ENCODE peak calls at places on chromosomes 4 and X, in five cellular contexts. J, O, A, Q and H are unnamed samples. For H3K9me3, the result is how much of the 10 kb centered on the place peaks cover.

GRCh38 chrX:29661290-29661689 is 554.1 kb upstream of the MAGEB2 start:
- DNase-seq in J (no peak), O (no peak), A (no peak), Q (no peak), H (no peak)

GRCh38 chrX:47662144-47662657 is 3.2 kb upstream of the UXT start:
- DNase-seq in J (no peak), O (no peak), A (no peak), Q (no peak), H (no peak)

GRCh38 chr4:99642725-99643489 is 14.7 kb downstream of the C4orf54 start:
- DNase-seq in J (peak), O (peak), A (no peak), Q (no peak), H (peak)

GRCh38 chr4:184267673-184268573 is 50.2 kb upstream of the ENPP6 start:
- DNase-seq in J (no peak), O (no peak), A (peak), Q (no peak), H (peak)

GRCh38 chr4:2500547-2500946 is 31.6 kb downstream of the RNF4 start:
- DNase-seq in J (no peak), O (no peak), A (no peak), Q (no peak), H (no peak)

GRCh38 chr4:75939890-75940691 is 722 bp downstream of the NAAA start:
- DNase-seq in J (peak), O (peak), A (peak), Q (peak), H (peak)

GRCh38 chrX:1491851-1492349 is 39.2 kb upstream of the ASMTL start:
- DNase-seq in J (no peak), O (peak), A (peak), Q (no peak), H (peak)

GRCh38 chr4:163493643-163494359 is 689 bp upstream of the TMA16 start:
- DNase-seq in J (no peak), O (no peak), A (no peak), Q (no peak), H (peak)

GRCh38 chr4:159071178-159071968 is 31.5 kb upstream of the RAPGEF2 start:
- DNase-seq in J (no peak), O (no peak), A (peak), Q (no peak), H (no peak)

GRCh38 chrX:24561121-24561520 is 86.0 kb downstream of the PCYT1B start:
- DNase-seq in J (no peak), O (no peak), A (no peak), Q (no peak), H (no peak)

GRCh38 chrX:63768760-63769159 is 16.3 kb downstream of the ARHGEF9 start:
- DNase-seq in J (no peak), O (no peak), A (no peak), Q (no peak), H (no peak)

GRCh38 chr4:3369781-3370660 is 71.7 kb upstream of the HGFAC start:
- DNase-seq in J (no peak), O (peak), A (no peak), Q (no peak), H (peak)

GRCh38 chr4:139975830-139976272 is 178.1 kb downstream of the MAML3 start:
- DNase-seq in J (no peak), O (no peak), A (no peak), Q (no peak), H (no peak)

GRCh38 chr4:177573487-177573886 is 131.2 kb upstream of the AGA start:
- DNase-seq in J (no peak), O (no peak), A (no peak), Q (no peak), H (no peak)

GRCh38 chr4:143558286-143558685 is 44.8 kb downstream of the SMARCA5 start:
- DNase-seq in J (no peak), O (no peak), A (no peak), Q (no peak), H (no peak)

GRCh38 chr4:147683172-147683571 is 791 bp downstream of the PRMT9 start:
- DNase-seq in J (no peak), O (peak), A (peak), Q (no peak), H (no peak)

GRCh38 chr4:122152699-122153328 is 683 bp downstream of the BLTP1 start:
- DNase-seq in J (no peak), O (peak), A (peak), Q (peak), H (peak)

GRCh38 chrX:120000490-120001246 is 57.1 kb upstream of the NKAP start:
- DNase-seq in J (no peak), O (no peak), A (no peak), Q (no peak), H (no peak)

GRCh38 chr4:67575232-67575888 is 16.8 kb downstream of the STAP1 start:
- DNase-seq in J (no peak), O (no peak), A (no peak), Q (no peak), H (no peak)

GRCh38 chrX:47802589-47802988 is 34.1 kb upstream of the ZNF81 start:
- DNase-seq in J (no peak), O (no peak), A (peak), Q (no peak), H (no peak)

GRCh38 chr4:30770049-30770549 is 49.9 kb downstream of the PCDH7 start:
- DNase-seq in J (no peak), O (no peak), A (no peak), Q (no peak), H (no peak)

GRCh38 chr4:89929425-89930272 is 35.0 kb downstream of the MMRN1 start:
- DNase-seq in J (no peak), O (no peak), A (no peak), Q (no peak), H (no peak)

GRCh38 chr4:117096886-117097285 is 11.5 kb upstream of the TRAM1L1 start:
- DNase-seq in J (no peak), O (no peak), A (no peak), Q (no peak), H (no peak)

GRCh38 chrX:151985955-151986354 is 11.5 kb upstream of the GABRE start:
- DNase-seq in J (no peak), O (no peak), A (peak), Q (peak), H (no peak)

GRCh38 chr4:163107754-163108153 is 58.9 kb downstream of the NAF1 start:
- DNase-seq in J (no peak), O (no peak), A (no peak), Q (no peak), H (no peak)

GRCh38 chr4:141046255-141046654 is 87.0 kb downstream of the RNF150 start:
- DNase-seq in J (no peak), O (peak), A (peak), Q (no peak), H (no peak)

GRCh38 chrX:65551086-65551485 is 16.5 kb upstream of the LAS1L start:
- DNase-seq in J (no peak), O (no peak), A (no peak), Q (no peak), H (no peak)

GRCh38 chr4:77040265-77040664 is 35.5 kb downstream of the CCNI start:
- DNase-seq in J (no peak), O (no peak), A (no peak), Q (no peak), H (no peak)

GRCh38 chrX:136582624-136583023 is 50.6 kb downstream of the VGLL1 start:
- DNase-seq in J (no peak), O (no peak), A (no peak), Q (no peak), H (no peak)

GRCh38 chr4:145619639-145619996 is 433 bp downstream of the MMAA start:
- DNase-seq in J (peak), O (peak), A (peak), Q (peak), H (peak)

GRCh38 chr4:148986951-148987350 is 544.7 kb upstream of the NR3C2 start:
- DNase-seq in J (no peak), O (no peak), A (no peak), Q (no peak), H (no peak)

GRCh38 chrX:373641-374471 is 12.9 kb downstream of the PPP2R3B start:
- DNase-seq in J (no peak), O (no peak), A (peak), Q (no peak), H (no peak)

GRCh38 chr4:8906991-8907595 is 35.5 kb upstream of the HMX1 start:
- DNase-seq in J (peak), O (peak), A (no peak), Q (peak), H (no peak)

DNA sequence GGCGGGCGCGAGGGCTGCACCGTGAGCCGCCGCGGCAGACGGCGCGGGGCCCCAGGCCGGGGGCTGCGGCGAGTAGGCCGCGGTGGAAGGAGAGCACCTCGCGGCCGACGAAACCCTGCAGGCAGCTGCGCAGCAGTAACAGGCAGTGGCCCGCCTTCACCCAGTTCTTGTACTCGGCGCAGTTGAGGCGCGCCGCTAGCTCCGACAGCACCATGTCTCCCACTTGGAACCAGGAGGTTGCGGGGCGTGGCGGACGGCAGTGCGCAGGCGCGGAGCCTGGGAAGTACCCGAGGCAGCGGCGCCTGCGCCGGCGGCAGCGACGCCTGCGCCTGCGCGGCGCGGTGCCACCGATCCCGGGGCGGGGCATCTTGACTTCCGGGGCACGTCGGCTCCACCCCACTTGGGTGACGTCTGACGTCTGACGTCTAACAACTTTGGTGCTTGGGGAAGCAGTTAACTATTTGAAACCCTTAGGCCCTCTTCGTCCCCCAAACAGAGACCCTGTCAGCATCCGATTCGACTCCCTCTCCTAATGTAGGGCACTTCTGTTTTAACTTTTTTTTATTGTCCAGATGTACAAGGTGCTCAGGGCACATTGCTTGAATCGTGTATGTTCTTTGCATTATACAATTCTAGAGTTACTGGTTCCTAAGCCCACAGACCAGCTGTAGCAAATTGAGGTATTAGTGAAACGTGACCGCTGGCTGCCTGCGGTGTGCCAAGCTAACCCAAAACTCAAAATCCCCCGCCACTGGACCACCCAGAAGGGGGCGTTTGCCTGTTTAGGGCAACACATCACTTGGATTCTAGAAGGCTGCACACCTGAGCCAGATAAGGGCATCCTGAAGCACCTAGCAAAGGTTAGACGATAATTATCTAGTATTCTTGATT is at the start of gene CXorf38:
- DNase-seq in J (peak), O (peak), A (peak), Q (peak), H (peak)
- TF ChIP-seq POLR2A in J (peak), O (peak), A (peak), Q (peak), H (peak)

GRCh38 chr4:35982318-35982717 is 262.0 kb downstream of the ARAP2 start:
- DNase-seq in J (no peak), O (no peak), A (no peak), Q (no peak), H (no peak)
- H3K4me3 ChIP-seq in J (no peak), O (no peak), A (no peak), Q (no peak), H (no peak)

GRCh38 chr4:7584760-7585159 is 150.0 kb upstream of the PSAPL1 start:
- DNase-seq in J (no peak), O (no peak), A (no peak), Q (no peak), H (no peak)

GRCh38 chr4:7584133-7584532 is 149.4 kb upstream of the PSAPL1 start:
- DNase-seq in J (no peak), O (no peak), A (no peak), Q (no peak), H (no peak)

GRCh38 chr4:7585768-7586167 is 151.0 kb upstream of the PSAPL1 start:
- DNase-seq in J (no peak), O (no peak), A (no peak), Q (no peak), H (no peak)

GRCh38 chr4:7582313-7583096 is 147.8 kb upstream of the PSAPL1 start:
- DNase-seq in J (no peak), O (no peak), A (no peak), Q (no peak), H (no peak)

DNA sequence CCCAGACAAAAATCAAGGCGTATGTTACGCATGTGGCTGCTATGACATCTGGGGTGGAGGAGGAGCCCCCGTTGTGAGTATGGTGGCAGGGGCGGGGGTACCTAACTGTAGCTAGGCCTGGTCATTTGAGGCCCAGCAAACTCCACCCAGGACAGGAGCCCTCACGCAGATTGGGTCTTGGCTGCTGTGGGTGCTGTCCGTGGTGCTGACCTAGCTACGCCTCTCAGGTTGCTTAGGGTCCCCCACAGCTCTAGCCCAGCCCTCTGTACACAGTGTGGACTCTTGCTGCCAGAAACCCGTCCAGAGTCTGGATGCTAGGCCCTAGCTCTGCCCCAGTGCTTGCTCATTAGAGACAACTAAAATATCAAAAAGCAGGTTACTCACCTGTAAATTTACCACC is 146.7 kb upstream of the PSAPL1 start:
- DNase-seq in J (no peak), O (no peak), A (no peak), Q (no peak), H (no peak)
- H3K9me3 ChIP-seq in J (under half), O (under half), A (under half), Q (under half), H (under half)

GRCh38 chr4:1290165-1290977 is 680 bp downstream of the MAEA start:
- DNase-seq in J (no peak), O (no peak), A (no peak), Q (peak), H (no peak)
- TF ChIP-seq POLR2A in J (no peak), O (no peak), A (no peak), Q (no peak), H (no peak)

GRCh38 chr4:48491514-48492176 is 1.6 kb downstream of the ZAR1 start:
- DNase-seq in J (no peak), O (no peak), A (no peak), Q (no peak), H (no peak)
- H3K4me3 ChIP-seq in J (no peak), O (no peak), A (no peak), Q (no peak), H (no peak)